ENCODE peak calls at places on chromosome X, in seven cellular contexts. T, O, Q, C, R, Z and W are unnamed samples.

GRCh38 chrX:72393836-72394517 is 88.3 kb upstream of the CITED1 start:
- DNase-seq in O (no peak), Q (no peak), R (no peak), Z (no peak), C (no peak), T (no peak), W (no peak)

GRCh38 chrX:7068939-7069367 is 78.6 kb upstream of the STS start:
- DNase-seq in T (peak), O (peak), R (no peak), C (no peak), Q (no peak), Z (no peak), W (no peak)

GRCh38 chrX:118823263-118824172 is at the start of gene ZCCHC12:
- DNase-seq in O (no peak), Z (peak), C (no peak), Q (peak), T (peak), R (peak), W (no peak)

GRCh38 chrX:45479835-45480422 is 279.3 kb upstream of the DIPK2B start:
- DNase-seq in R (peak), C (peak), O (no peak), Q (no peak), Z (no peak), T (no peak), W (peak)

GRCh38 chrX:68599256-68600152 is 48.0 kb upstream of the STARD8 start:
- DNase-seq in O (peak), R (peak), Z (peak), C (no peak), Q (no peak), T (peak), W (no peak)

GRCh38 chrX:2898861-2899512 is 30.2 kb downstream of the ARSD start:
- DNase-seq in Q (no peak), Z (no peak), C (no peak), T (no peak), R (peak), O (no peak), W (no peak)

GRCh38 chrX:118847676-118848075 is 24.1 kb downstream of the ZCCHC12 start:
- DNase-seq in C (no peak), O (peak), Q (no peak), T (peak), Z (peak), R (peak), W (peak)

GRCh38 chrX:102887687-102888086 is 49.4 kb upstream of the RAB40AL start:
- DNase-seq in O (no peak), Z (no peak), Q (no peak), R (no peak), T (no peak), C (no peak), W (no peak)

GRCh38 chrX:38375888-38376287 is 23.5 kb downstream of the OTC start:
- DNase-seq in C (no peak), Z (peak), R (peak), O (peak), T (peak), Q (no peak), W (no peak)

GRCh38 chrX:41350976-41351569 is 17.1 kb downstream of the DDX3X start:
- DNase-seq in T (peak), R (peak), Q (no peak), C (no peak), Z (peak), O (no peak), W (no peak)

GRCh38 chrX:69182818-69183375 is 17.6 kb upstream of the PJA1 start:
- DNase-seq in R (no peak), O (no peak), T (no peak), Z (no peak), C (no peak), Q (no peak), W (no peak)

GRCh38 chrX:150475466-150475865 is 93.0 kb upstream of the MTM1 start:
- DNase-seq in C (no peak), R (no peak), T (no peak), O (no peak), Z (peak), Q (peak), W (no peak)

GRCh38 chrX:146278381-146278780 is 460.8 kb downstream of the SLITRK2 start:
- DNase-seq in R (no peak), C (no peak), O (no peak), Z (peak), T (peak), Q (no peak), W (no peak)

GRCh38 chrX:132671229-132671641 is 182.4 kb upstream of the MBNL3 start:
- DNase-seq in R (peak), O (no peak), T (peak), Q (no peak), C (no peak), Z (no peak), W (no peak)

GRCh38 chrX:115177941-115178340 is 11.3 kb upstream of the RBMXL3 start:
- DNase-seq in R (no peak), C (no peak), O (no peak), Z (no peak), T (no peak), Q (no peak), W (no peak)

GRCh38 chrX:9611436-9612145 is 146.7 kb downstream of the TBL1X start:
- DNase-seq in O (no peak), Z (no peak), R (no peak), Q (no peak), T (no peak), C (peak), W (peak)

GRCh38 chrX:130179579-130180215 is 7.9 kb downstream of the RAB33A start:
- DNase-seq in Z (no peak), Q (no peak), C (no peak), T (no peak), O (no peak), R (no peak), W (no peak)

GRCh38 chrX:37476571-37477188 is 94.8 kb upstream of the LANCL3 start:
- DNase-seq in O (no peak), T (peak), R (no peak), C (no peak), Z (no peak), Q (no peak), W (no peak)

GRCh38 chrX:130024127-130024526 is 41.7 kb downstream of the BCORL1 start:
- DNase-seq in O (peak), Z (peak), Q (peak), C (no peak), R (peak), T (peak), W (peak)

GRCh38 chrX:20412871-20413486 is 146.3 kb upstream of the RPS6KA3 start:
- DNase-seq in Z (no peak), T (no peak), C (no peak), O (peak), R (no peak), Q (no peak), W (no peak)

GRCh38 chrX:9829308-9830267 is 43.4 kb downstream of the SHROOM2 start:
- DNase-seq in Z (no peak), C (peak), R (peak), O (no peak), T (no peak), Q (no peak), W (no peak)

GRCh38 chrX:9355739-9356138 is 109.1 kb upstream of the TBL1X start:
- DNase-seq in C (no peak), T (no peak), Q (no peak), O (no peak), R (no peak), Z (peak), W (no peak)

GRCh38 chrX:67543818-67544217 is at the start of gene AR:
- DNase-seq in C (no peak), Q (peak), O (no peak), R (no peak), T (peak), Z (no peak), W (no peak)

GRCh38 chrX:39150621-39151020 is 349.4 kb downstream of the MID1IP1 start:
- DNase-seq in Z (no peak), R (no peak), O (no peak), Q (no peak), T (no peak), C (no peak), W (no peak)

GRCh38 chrX:143047511-143047910 is 21.8 kb downstream of the SPANXN4 start:
- DNase-seq in O (no peak), T (no peak), Q (no peak), C (no peak), R (no peak), Z (no peak), W (no peak)

GRCh38 chrX:142428916-142429315 is 223.8 kb upstream of the MAGEC2 start:
- DNase-seq in R (peak), Z (no peak), O (no peak), C (no peak), T (no peak), Q (no peak), W (no peak)

GRCh38 chrX:111411591-111412371 is at the start of gene DCX:
- DNase-seq in C (no peak), Z (no peak), Q (no peak), T (peak), R (no peak), O (no peak), W (no peak)

GRCh38 chrX:129188223-129188622 is 335.1 kb downstream of the SMARCA1 start:
- DNase-seq in O (no peak), Z (no peak), R (no peak), Q (no peak), C (no peak), T (peak), W (no peak)

GRCh38 chrX:40094900-40095587 is 2.7 kb downstream of the BCOR start:
- DNase-seq in O (no peak), Z (no peak), Q (no peak), T (no peak), R (peak), C (no peak), W (no peak)

GRCh38 chrX:16870861-16871584 is 861 bp upstream of the RBBP7 start:
- DNase-seq in T (peak), R (peak), C (no peak), O (peak), Z (peak), Q (peak), W (no peak)

GRCh38 chrX:39063037-39063436 is 261.8 kb downstream of the MID1IP1 start:
- DNase-seq in Z (peak), Q (no peak), T (no peak), O (no peak), C (no peak), R (peak), W (no peak)

GRCh38 chrX:28498658-28499057 is 88.6 kb upstream of the IL1RAPL1 start:
- DNase-seq in Z (no peak), C (peak), T (peak), Q (no peak), O (no peak), R (peak), W (no peak)

GRCh38 chrX:14670819-14671218 is 141.5 kb downstream of the GLRA2 start:
- DNase-seq in C (no peak), T (no peak), Z (no peak), Q (no peak), O (peak), R (no peak), W (no peak)

GRCh38 chrX:81120936-81121351 is 80.8 kb downstream of the HMGN5 start:
- DNase-seq in R (peak), T (peak), C (peak), O (peak), Z (peak), Q (peak), W (no peak)

GRCh38 chrX:128897611-128898010 is 625.7 kb downstream of the SMARCA1 start:
- DNase-seq in T (no peak), Q (no peak), R (no peak), C (no peak), O (no peak), Z (no peak), W (no peak)

GRCh38 chrX:16869393-16870094 is 618 bp downstream of the RBBP7 start:
- DNase-seq in Z (peak), Q (no peak), T (peak), C (no peak), O (peak), R (peak), W (no peak)

GRCh38 chrX:32155044-32155638 is 1056.2 kb downstream of the DMD start:
- DNase-seq in C (no peak), R (no peak), T (peak), Q (no peak), O (no peak), Z (no peak), W (no peak)

GRCh38 chrX:3713225-3713936 is at the start of gene PRKX:
- DNase-seq in C (no peak), O (peak), Q (peak), T (peak), R (peak), Z (peak), W (no peak)

GRCh38 chrX:151973262-151973661 is 1.2 kb downstream of the GABRE start:
- DNase-seq in Z (no peak), R (no peak), C (no peak), T (no peak), O (no peak), Q (no peak), W (no peak)

GRCh38 chrX:18676470-18676869 is 4.6 kb upstream of the RS1 start:
- DNase-seq in R (no peak), Q (no peak), C (no peak), T (peak), O (no peak), Z (no peak), W (no peak)
- TF ChIP-seq CTCF in R (no peak), Q (no peak), C (peak), T (peak), O (no peak), Z (no peak), W (no peak)

GRCh38 chrX:153762636-153763173 is 1.3 kb upstream of the PLXNB3 start:
- DNase-seq in T (no peak), Z (no peak), O (no peak), C (no peak), Q (no peak), R (no peak), W (no peak)

GRCh38 chrX:153764786-153765137 is 713 bp downstream of the PLXNB3 start:
- DNase-seq in Z (no peak), C (no peak), T (no peak), R (no peak), O (no peak), Q (peak), W (no peak)

GRCh38 chrX:153763298-153763932 is 634 bp upstream of the PLXNB3 start:
- DNase-seq in C (no peak), Z (no peak), Q (peak), R (no peak), T (no peak), O (no peak), W (no peak)

GRCh38 chrX:153765138-153766079 is 1.4 kb downstream of the PLXNB3 start:
- DNase-seq in Q (peak), R (no peak), O (no peak), T (no peak), Z (no peak), C (no peak), W (no peak)

DNA sequence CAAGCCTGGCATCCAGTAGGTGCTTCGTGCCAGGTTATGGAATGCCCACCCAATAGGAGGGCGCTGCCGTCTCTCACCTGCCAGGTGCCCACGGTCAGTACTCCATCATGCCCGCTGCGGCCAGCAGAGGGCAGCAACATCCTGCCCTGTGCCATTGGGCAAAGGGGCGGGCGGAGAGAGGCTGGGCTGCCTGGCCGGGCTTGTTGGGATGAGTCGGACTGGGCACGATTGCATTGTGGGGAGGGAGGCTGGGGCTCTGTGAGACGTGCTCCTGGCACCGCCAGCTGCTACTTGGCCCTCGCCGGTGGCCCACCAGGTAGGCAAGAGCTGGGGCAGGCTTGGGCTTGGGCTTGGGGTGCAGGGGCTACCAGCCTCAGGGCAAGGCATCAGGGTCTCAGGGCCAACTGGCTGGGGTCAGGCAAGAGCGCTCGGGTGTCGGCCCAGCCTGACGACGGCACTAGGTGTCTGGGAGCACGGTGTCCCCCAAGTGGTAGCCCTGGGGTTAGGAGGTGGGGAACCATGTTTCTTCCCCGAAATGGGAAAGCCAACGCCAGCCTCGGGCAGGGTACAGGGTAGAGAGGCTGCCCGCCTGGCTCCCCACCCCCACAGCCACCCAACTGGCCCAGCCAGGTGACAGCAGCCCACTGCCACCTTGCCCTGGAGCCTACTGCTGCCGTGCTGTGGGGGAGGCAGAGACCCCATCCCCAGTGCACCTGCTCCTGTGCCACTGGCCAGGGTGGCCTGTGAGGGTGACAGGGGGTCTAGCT is at the start of gene PLXNB3:
- DNase-seq in T (peak), R (peak), Q (peak), C (peak), O (peak), Z (peak), W (no peak)
- H3K4me3 ChIP-seq in T (no peak), R (peak), Q (peak), C (peak), O (no peak), Z (no peak), W (peak)

DNA sequence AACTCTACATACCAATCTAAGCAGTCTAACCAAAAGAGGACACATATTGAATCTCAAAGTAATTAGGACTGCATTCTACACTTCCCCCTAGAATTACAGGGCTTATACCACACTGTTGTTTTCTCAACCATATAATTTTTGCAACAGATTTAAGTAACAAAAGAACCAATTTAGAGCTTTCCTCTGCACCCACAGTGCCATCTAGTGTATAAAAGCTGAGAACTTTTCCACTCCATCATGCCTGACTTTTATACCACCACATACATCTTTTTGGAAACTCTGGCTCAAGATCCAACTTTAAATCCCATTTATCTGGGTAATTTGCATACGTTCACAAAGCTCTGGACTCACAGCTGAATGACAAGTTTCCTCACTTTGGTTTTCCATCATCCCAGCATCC is 99.5 kb downstream of the EFHC2 start:
- DNase-seq in Z (peak), Q (no peak), C (no peak), R (peak), T (peak), O (peak), W (no peak)
- TF ChIP-seq CTCF in Z (peak), Q (peak), C (peak), R (peak), T (peak), O (peak), W (peak)

GRCh38 chrX:50973199-50973598 is 62.7 kb downstream of the BMP15 start:
- DNase-seq in O (no peak), T (no peak), R (no peak), Z (no peak), C (no peak), Q (no peak), W (no peak)

GRCh38 chrX:50980251-50980650 is 69.7 kb downstream of the BMP15 start:
- DNase-seq in R (no peak), C (no peak), Q (no peak), O (no peak), T (no peak), Z (no peak), W (no peak)

DNA sequence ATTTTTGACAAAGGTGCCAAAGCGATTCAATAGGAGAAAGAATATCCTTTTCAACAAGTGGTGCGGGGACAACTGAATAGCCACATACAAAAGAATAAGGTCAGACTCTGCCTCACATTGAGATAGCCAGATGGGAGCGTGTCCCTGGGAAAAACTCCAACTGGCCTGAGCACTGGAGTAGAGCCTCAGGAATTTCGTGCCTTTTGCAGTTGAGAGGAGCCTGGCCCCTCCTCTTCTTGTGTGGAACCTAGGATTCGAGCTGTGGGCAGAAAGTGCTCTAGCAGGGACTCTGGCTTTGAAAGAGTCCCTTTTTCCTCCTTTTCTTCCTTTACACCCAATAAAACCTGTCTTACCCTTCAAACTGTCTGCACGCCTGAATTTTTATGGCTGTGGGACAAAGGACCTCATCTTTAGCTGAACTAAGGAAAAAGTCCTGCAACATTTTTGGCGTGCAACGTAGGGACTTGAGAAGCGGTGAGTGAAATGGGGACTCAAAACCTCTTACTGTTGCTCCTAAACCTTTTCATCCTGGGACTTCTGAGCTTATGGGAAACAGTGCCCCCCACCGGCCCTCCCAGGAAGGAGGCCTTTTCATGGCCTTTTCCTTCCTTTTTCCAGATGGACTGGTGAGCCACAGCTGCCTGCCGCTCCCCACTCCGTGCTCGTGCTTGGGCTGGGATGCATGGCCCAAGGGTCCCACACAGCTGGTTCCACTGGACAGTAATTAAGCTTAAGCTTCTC is 68.6 kb downstream of the BMP15 start:
- DNase-seq in T (peak), R (no peak), Q (peak), Z (no peak), O (no peak), C (no peak), W (no peak)
- H3K4me3 ChIP-seq in T (no peak), R (no peak), Q (no peak), Z (no peak), O (no peak), C (no peak), W (no peak)

GRCh38 chrX:135191838-135192237 is 20.6 kb upstream of the CT55 start:
- DNase-seq in C (no peak), Q (no peak), T (no peak), R (no peak), Z (no peak), O (no peak), W (no peak)

DNA sequence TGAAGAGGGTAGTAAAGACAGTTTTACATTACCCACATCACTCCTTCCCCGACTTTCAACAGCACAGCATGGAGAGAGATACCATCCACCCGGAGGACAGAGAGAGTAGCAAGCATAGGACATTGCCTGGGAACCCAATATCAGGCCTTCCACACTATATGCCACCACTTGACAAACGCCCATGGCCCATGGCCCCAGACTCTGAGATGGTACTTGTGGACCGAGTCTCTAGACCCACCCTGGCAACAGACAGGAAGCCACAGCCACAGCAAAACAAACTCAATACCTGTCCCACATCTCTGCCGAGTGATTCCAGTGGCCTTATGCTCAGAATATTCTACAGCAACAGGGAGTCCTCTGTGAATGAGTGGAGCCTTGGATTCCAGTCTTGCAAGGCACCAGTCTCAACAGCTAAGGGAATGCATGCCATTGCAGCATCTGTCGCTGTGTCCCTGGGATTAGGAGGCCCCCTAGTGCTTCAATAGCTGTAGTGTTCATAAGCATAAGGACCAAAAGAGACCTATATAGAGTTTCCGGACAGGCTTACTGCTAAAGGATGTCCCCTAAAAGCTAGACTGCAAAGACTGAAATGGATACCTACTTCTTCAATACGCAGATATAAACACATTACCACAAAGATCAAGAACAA is 14.7 kb upstream of the CT55 start:
- DNase-seq in R (peak), O (peak), Q (no peak), T (peak), Z (peak), C (peak), W (peak)
- TF ChIP-seq CTCF in R (peak), O (peak), Q (no peak), T (peak), Z (peak), C (peak), W (peak)